ENCODE peak calls at places on chromosomes 16 and 17, in seven cellular contexts. One of them, this sample, is unnamed.

GRCh38 chr16:54107803-54108202 is 178.8 kb downstream of the IRX3 start:
- DNase-seq in endothelial cell: no peak
- DNase-seq in Calu3: no peak
- DNase-seq in mammary epithelial cell: no peak
- DNase-seq in breast epithelium: no peak
- DNase-seq in neural crest cell: no peak
- DNase-seq in psoas muscle: no peak
- DNase-seq in this sample: no peak

GRCh38 chr17:35432176-35433074 is at the start of gene SLFN12:
- DNase-seq in psoas muscle: peak
- DNase-seq in breast epithelium: peak
- DNase-seq in mammary epithelial cell: peak
- DNase-seq in neural crest cell: no peak
- DNase-seq in Calu3: no peak
- DNase-seq in endothelial cell: peak
- DNase-seq in this sample: no peak

GRCh38 chr17:81961087-81961514 is at the start of gene NOTUM:
- DNase-seq in psoas muscle: peak
- DNase-seq in breast epithelium: no peak
- DNase-seq in Calu3: no peak
- DNase-seq in neural crest cell: no peak
- DNase-seq in mammary epithelial cell: no peak
- DNase-seq in endothelial cell: no peak
- DNase-seq in this sample: no peak

GRCh38 chr16:8752706-8753105 is 44.7 kb downstream of the TMEM186 start:
- DNase-seq in psoas muscle: no peak
- DNase-seq in mammary epithelial cell: no peak
- DNase-seq in Calu3: no peak
- DNase-seq in breast epithelium: no peak
- DNase-seq in endothelial cell: no peak
- DNase-seq in neural crest cell: no peak
- DNase-seq in this sample: no peak

GRCh38 chr16:87173294-87173883 is 143.8 kb downstream of the C16orf95 start:
- DNase-seq in mammary epithelial cell: no peak
- DNase-seq in endothelial cell: no peak
- DNase-seq in breast epithelium: no peak
- DNase-seq in psoas muscle: no peak
- DNase-seq in neural crest cell: no peak
- DNase-seq in Calu3: no peak
- DNase-seq in this sample: no peak

GRCh38 chr17:61072648-61073047 is 327.0 kb upstream of the TBX2 start:
- DNase-seq in mammary epithelial cell: no peak
- DNase-seq in endothelial cell: no peak
- DNase-seq in neural crest cell: no peak
- DNase-seq in breast epithelium: no peak
- DNase-seq in psoas muscle: no peak
- DNase-seq in Calu3: no peak
- DNase-seq in this sample: no peak

GRCh38 chr17:63476857-63477470 is at the start of gene ACE:
- DNase-seq in Calu3: peak
- DNase-seq in neural crest cell: no peak
- DNase-seq in mammary epithelial cell: no peak
- DNase-seq in breast epithelium: no peak
- DNase-seq in endothelial cell: peak
- DNase-seq in psoas muscle: peak
- DNase-seq in this sample: peak

GRCh38 chr17:21005803-21006202 is 37.0 kb downstream of the USP22 start:
- DNase-seq in psoas muscle: peak
- DNase-seq in endothelial cell: no peak
- DNase-seq in Calu3: no peak
- DNase-seq in breast epithelium: no peak
- DNase-seq in neural crest cell: no peak
- DNase-seq in mammary epithelial cell: no peak
- DNase-seq in this sample: no peak

GRCh38 chr17:16617481-16618060 is 36.1 kb downstream of the ZNF624 start:
- DNase-seq in breast epithelium: no peak
- DNase-seq in psoas muscle: no peak
- DNase-seq in Calu3: no peak
- DNase-seq in endothelial cell: no peak
- DNase-seq in neural crest cell: no peak
- DNase-seq in mammary epithelial cell: no peak
- DNase-seq in this sample: no peak

GRCh38 chr16:89122322-89122831 is 28.7 kb downstream of the ACSF3 start:
- DNase-seq in Calu3: no peak
- DNase-seq in mammary epithelial cell: no peak
- DNase-seq in neural crest cell: no peak
- DNase-seq in breast epithelium: no peak
- DNase-seq in endothelial cell: no peak
- DNase-seq in psoas muscle: peak
- DNase-seq in this sample: no peak

GRCh38 chr16:14071576-14072271 is 605 bp downstream of the MRTFB start:
- DNase-seq in endothelial cell: no peak
- DNase-seq in breast epithelium: no peak
- DNase-seq in psoas muscle: no peak
- DNase-seq in neural crest cell: no peak
- DNase-seq in mammary epithelial cell: peak
- DNase-seq in Calu3: no peak
- DNase-seq in this sample: no peak

GRCh38 chr17:69357701-69358100 is 30.8 kb upstream of the ABCA5 start:
- DNase-seq in neural crest cell: no peak
- DNase-seq in mammary epithelial cell: peak
- DNase-seq in Calu3: no peak
- DNase-seq in breast epithelium: no peak
- DNase-seq in endothelial cell: no peak
- DNase-seq in psoas muscle: no peak
- DNase-seq in this sample: no peak

GRCh38 chr17:31415004-31415454 is 23.6 kb downstream of the RAB11FIP4 start:
- DNase-seq in endothelial cell: no peak
- DNase-seq in Calu3: no peak
- DNase-seq in neural crest cell: no peak
- DNase-seq in mammary epithelial cell: no peak
- DNase-seq in psoas muscle: no peak
- DNase-seq in breast epithelium: no peak
- DNase-seq in this sample: no peak

GRCh38 chr17:39069114-39069756 is 82.2 kb downstream of the PLXDC1 start:
- DNase-seq in neural crest cell: no peak
- DNase-seq in breast epithelium: no peak
- DNase-seq in psoas muscle: no peak
- DNase-seq in mammary epithelial cell: peak
- DNase-seq in endothelial cell: peak
- DNase-seq in Calu3: peak
- DNase-seq in this sample: peak

GRCh38 chr17:17837966-17838962 is 1.5 kb upstream of the SREBF1 start:
- DNase-seq in neural crest cell: no peak
- DNase-seq in Calu3: peak
- DNase-seq in mammary epithelial cell: peak
- DNase-seq in endothelial cell: peak
- DNase-seq in breast epithelium: no peak
- DNase-seq in psoas muscle: peak
- DNase-seq in this sample: no peak

GRCh38 chr17:81291662-81292061 is 3.4 kb downstream of the SLC38A10 start:
- DNase-seq in endothelial cell: peak
- DNase-seq in Calu3: peak
- DNase-seq in neural crest cell: peak
- DNase-seq in psoas muscle: peak
- DNase-seq in breast epithelium: peak
- DNase-seq in mammary epithelial cell: peak
- DNase-seq in this sample: peak

GRCh38 chr16:78292726-78293380 is 193.4 kb downstream of the WWOX start:
- DNase-seq in neural crest cell: no peak
- DNase-seq in endothelial cell: no peak
- DNase-seq in breast epithelium: peak
- DNase-seq in psoas muscle: no peak
- DNase-seq in Calu3: peak
- DNase-seq in mammary epithelial cell: no peak
- DNase-seq in this sample: peak

GRCh38 chr17:61048398-61049106 is 351.1 kb upstream of the TBX2 start:
- DNase-seq in Calu3: no peak
- DNase-seq in mammary epithelial cell: no peak
- DNase-seq in psoas muscle: no peak
- DNase-seq in neural crest cell: no peak
- DNase-seq in endothelial cell: no peak
- DNase-seq in breast epithelium: no peak
- DNase-seq in this sample: no peak

GRCh38 chr17:48294193-48294909 is 135.7 kb downstream of the SKAP1 start:
- DNase-seq in neural crest cell: no peak
- DNase-seq in mammary epithelial cell: no peak
- DNase-seq in psoas muscle: no peak
- DNase-seq in breast epithelium: no peak
- DNase-seq in Calu3: no peak
- DNase-seq in endothelial cell: no peak
- DNase-seq in this sample: no peak

GRCh38 chr16:66359012-66359411 is 7.5 kb upstream of the CDH5 start:
- DNase-seq in neural crest cell: no peak
- DNase-seq in breast epithelium: no peak
- DNase-seq in endothelial cell: no peak
- DNase-seq in mammary epithelial cell: peak
- DNase-seq in psoas muscle: no peak
- DNase-seq in Calu3: no peak
- DNase-seq in this sample: no peak

GRCh38 chr17:9181640-9182039 is 160.3 kb downstream of the NTN1 start:
- DNase-seq in endothelial cell: no peak
- DNase-seq in breast epithelium: no peak
- DNase-seq in Calu3: no peak
- DNase-seq in psoas muscle: no peak
- DNase-seq in neural crest cell: no peak
- DNase-seq in mammary epithelial cell: no peak
- DNase-seq in this sample: no peak

GRCh38 chr17:9183297-9183696 is 162.0 kb downstream of the NTN1 start:
- DNase-seq in mammary epithelial cell: no peak
- DNase-seq in endothelial cell: no peak
- DNase-seq in breast epithelium: no peak
- DNase-seq in Calu3: no peak
- DNase-seq in neural crest cell: no peak
- DNase-seq in psoas muscle: no peak
- DNase-seq in this sample: no peak

GRCh38 chr17:9178319-9178718 is 157.0 kb downstream of the NTN1 start:
- DNase-seq in psoas muscle: no peak
- DNase-seq in neural crest cell: no peak
- DNase-seq in endothelial cell: no peak
- DNase-seq in mammary epithelial cell: no peak
- DNase-seq in breast epithelium: no peak
- DNase-seq in Calu3: no peak
- DNase-seq in this sample: no peak

GRCh38 chr17:9177212-9177611 is 155.9 kb downstream of the NTN1 start:
- DNase-seq in breast epithelium: no peak
- DNase-seq in mammary epithelial cell: no peak
- DNase-seq in Calu3: no peak
- DNase-seq in psoas muscle: no peak
- DNase-seq in neural crest cell: no peak
- DNase-seq in endothelial cell: no peak
- DNase-seq in this sample: no peak

DNA sequence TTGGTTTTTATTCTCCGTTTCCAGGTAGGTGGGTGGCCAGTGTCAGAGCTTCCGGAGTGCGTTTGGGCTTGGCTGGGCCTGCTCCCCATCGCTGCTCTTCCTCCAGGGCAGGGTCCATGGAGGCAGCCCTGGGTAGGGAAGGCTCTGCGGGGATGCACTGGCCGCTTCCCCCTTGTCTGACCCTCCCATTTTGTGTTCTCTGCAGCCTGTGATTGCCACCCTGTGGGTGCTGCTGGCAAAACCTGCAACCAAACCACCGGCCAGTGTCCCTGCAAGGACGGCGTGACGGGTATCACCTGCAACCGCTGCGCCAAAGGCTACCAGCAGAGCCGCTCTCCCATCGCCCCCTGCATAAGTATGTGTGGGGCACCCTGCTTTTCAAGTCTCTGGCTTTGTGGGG is 158.3 kb downstream of the NTN1 start:
- DNase-seq in neural crest cell: no peak
- DNase-seq in breast epithelium: no peak
- DNase-seq in psoas muscle: no peak
- DNase-seq in mammary epithelial cell: no peak
- DNase-seq in endothelial cell: no peak
- DNase-seq in Calu3: no peak
- DNase-seq in this sample: no peak
- TF ChIP-seq CTCF in neural crest cell: no peak
- TF ChIP-seq CTCF in breast epithelium: no peak
- TF ChIP-seq CTCF in psoas muscle: no peak
- TF ChIP-seq CTCF in mammary epithelial cell: no peak
- TF ChIP-seq CTCF in endothelial cell: no peak
- TF ChIP-seq CTCF in Calu3: no peak
- TF ChIP-seq CTCF in this sample: no peak

GRCh38 chr17:12342609-12343248 is 322.1 kb downstream of the MAP2K4 start:
- DNase-seq in neural crest cell: peak
- DNase-seq in psoas muscle: no peak
- DNase-seq in endothelial cell: peak
- DNase-seq in Calu3: peak
- DNase-seq in mammary epithelial cell: no peak
- DNase-seq in breast epithelium: no peak
- DNase-seq in this sample: no peak
- TF ChIP-seq CTCF in neural crest cell: peak
- TF ChIP-seq CTCF in psoas muscle: no peak
- TF ChIP-seq CTCF in endothelial cell: peak
- TF ChIP-seq CTCF in Calu3: peak
- TF ChIP-seq CTCF in mammary epithelial cell: no peak
- TF ChIP-seq CTCF in breast epithelium: no peak
- TF ChIP-seq CTCF in this sample: peak

DNA sequence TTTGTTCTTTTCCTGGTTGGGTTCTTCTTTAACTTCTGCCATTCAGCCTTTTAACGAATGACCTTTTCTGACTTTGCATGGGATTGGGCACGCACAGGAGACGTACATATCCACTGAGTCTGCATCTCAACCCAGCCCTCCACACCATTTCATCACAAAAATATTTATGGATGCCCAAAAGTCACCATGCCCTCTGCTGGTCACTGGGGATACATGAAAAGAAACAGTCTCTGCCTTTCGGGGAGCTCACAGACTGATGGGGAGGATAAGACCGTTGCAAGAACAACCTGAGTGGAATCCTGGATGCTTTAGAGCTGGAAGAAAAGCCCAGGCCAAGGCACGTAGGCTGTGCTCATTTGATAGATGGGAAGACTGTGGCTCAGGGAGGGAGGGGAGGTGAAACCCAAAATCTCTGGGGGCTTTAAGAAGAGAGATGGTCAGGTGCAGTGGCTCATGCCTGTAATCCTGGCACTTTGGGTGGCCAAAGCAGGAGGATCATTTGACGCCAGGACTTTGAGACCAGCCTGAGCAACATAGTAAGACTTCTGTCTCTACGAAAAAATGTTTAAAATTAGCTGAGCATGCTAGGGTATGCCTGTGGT is 7.9 kb upstream of the MT2A start:
- DNase-seq in endothelial cell: peak
- DNase-seq in mammary epithelial cell: peak
- DNase-seq in Calu3: peak
- DNase-seq in neural crest cell: peak
- DNase-seq in breast epithelium: no peak
- DNase-seq in psoas muscle: no peak
- DNase-seq in this sample: no peak
- TF ChIP-seq CTCF in endothelial cell: peak
- TF ChIP-seq CTCF in mammary epithelial cell: peak
- TF ChIP-seq CTCF in Calu3: peak
- TF ChIP-seq CTCF in neural crest cell: peak
- TF ChIP-seq CTCF in breast epithelium: peak
- TF ChIP-seq CTCF in psoas muscle: peak
- TF ChIP-seq CTCF in this sample: peak

DNA sequence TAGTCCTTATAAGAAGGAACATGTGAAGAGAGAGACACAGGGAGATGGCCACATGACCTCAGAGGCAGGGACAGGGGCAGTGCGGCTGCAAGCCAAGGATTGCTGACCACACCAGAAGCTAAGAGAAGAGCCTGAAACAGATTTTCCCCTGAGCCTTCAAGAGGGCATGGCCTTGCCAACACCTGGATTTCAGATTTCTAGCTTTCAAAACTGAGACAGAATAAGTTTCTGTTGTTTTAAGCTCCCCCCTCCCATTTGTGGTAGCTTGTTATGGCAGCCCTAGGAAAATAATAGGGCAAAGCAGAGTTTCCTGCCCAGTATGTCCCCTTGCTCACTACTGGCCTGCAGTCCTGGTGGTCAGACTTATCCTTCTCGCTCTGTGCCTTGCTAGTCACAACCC is 204.5 kb downstream of the CCDC182 start:
- DNase-seq in neural crest cell: no peak
- DNase-seq in breast epithelium: no peak
- DNase-seq in mammary epithelial cell: no peak
- DNase-seq in psoas muscle: no peak
- DNase-seq in endothelial cell: no peak
- DNase-seq in Calu3: no peak
- DNase-seq in this sample: no peak
- TF ChIP-seq CTCF in neural crest cell: no peak
- TF ChIP-seq CTCF in breast epithelium: no peak
- TF ChIP-seq CTCF in mammary epithelial cell: no peak
- TF ChIP-seq CTCF in psoas muscle: no peak
- TF ChIP-seq CTCF in endothelial cell: no peak
- TF ChIP-seq CTCF in Calu3: no peak
- TF ChIP-seq CTCF in this sample: no peak

This sample was measured in D721Med.